ENCODE peak calls at places on chromosome 12, in five cellular contexts. One of them, this sample, is unnamed.

GRCh38 chr12:85559534-85559933 is 276.7 kb downstream of the RASSF9 start:
- DNase-seq in CD4-positive, alpha-beta memory T cell: no peak
- DNase-seq in stimulated activated effector memory CD8-positive, alpha-beta T cell treated with anti-CD3 and anti-CD28 coated beads, Interleukin-12 subunit alpha, Interleukin-12 subunit beta, amount 100 ng/mL, for 72 hours: no peak
- DNase-seq in lower lobe of right lung: no peak
- DNase-seq in NCI-H748 treated with DMSO at 0.1 percent for 48 hours: no peak
- DNase-seq in this sample: no peak

GRCh38 chr12:95177201-95177768 is 40.0 kb downstream of the FGD6 start:
- DNase-seq in lower lobe of right lung: no peak
- DNase-seq in NCI-H748 treated with DMSO at 0.1 percent for 48 hours: no peak
- DNase-seq in stimulated activated effector memory CD8-positive, alpha-beta T cell treated with anti-CD3 and anti-CD28 coated beads, Interleukin-12 subunit alpha, Interleukin-12 subunit beta, amount 100 ng/mL, for 72 hours: no peak
- DNase-seq in CD4-positive, alpha-beta memory T cell: no peak
- DNase-seq in this sample: no peak

GRCh38 chr12:6157482-6157881 is 33.0 kb upstream of the VWF start:
- DNase-seq in CD4-positive, alpha-beta memory T cell: no peak
- DNase-seq in NCI-H748 treated with DMSO at 0.1 percent for 48 hours: no peak
- DNase-seq in stimulated activated effector memory CD8-positive, alpha-beta T cell treated with anti-CD3 and anti-CD28 coated beads, Interleukin-12 subunit alpha, Interleukin-12 subunit beta, amount 100 ng/mL, for 72 hours: no peak
- DNase-seq in lower lobe of right lung: no peak
- DNase-seq in this sample: no peak

GRCh38 chr12:9907769-9908168 is 24.4 kb downstream of the CLEC2A start:
- DNase-seq in NCI-H748 treated with DMSO at 0.1 percent for 48 hours: no peak
- DNase-seq in CD4-positive, alpha-beta memory T cell: no peak
- DNase-seq in stimulated activated effector memory CD8-positive, alpha-beta T cell treated with anti-CD3 and anti-CD28 coated beads, Interleukin-12 subunit alpha, Interleukin-12 subunit beta, amount 100 ng/mL, for 72 hours: no peak
- DNase-seq in lower lobe of right lung: no peak
- DNase-seq in this sample: no peak

GRCh38 chr12:124347335-124347734 is 52.4 kb downstream of the RFLNA start:
- DNase-seq in stimulated activated effector memory CD8-positive, alpha-beta T cell treated with anti-CD3 and anti-CD28 coated beads, Interleukin-12 subunit alpha, Interleukin-12 subunit beta, amount 100 ng/mL, for 72 hours: no peak
- DNase-seq in NCI-H748 treated with DMSO at 0.1 percent for 48 hours: no peak
- DNase-seq in lower lobe of right lung: no peak
- DNase-seq in CD4-positive, alpha-beta memory T cell: no peak
- DNase-seq in this sample: no peak

GRCh38 chr12:54300732-54301427 is at the start of gene NFE2:
- DNase-seq in stimulated activated effector memory CD8-positive, alpha-beta T cell treated with anti-CD3 and anti-CD28 coated beads, Interleukin-12 subunit alpha, Interleukin-12 subunit beta, amount 100 ng/mL, for 72 hours: no peak
- DNase-seq in CD4-positive, alpha-beta memory T cell: peak
- DNase-seq in NCI-H748 treated with DMSO at 0.1 percent for 48 hours: peak
- DNase-seq in lower lobe of right lung: peak
- DNase-seq in this sample: peak

GRCh38 chr12:105547786-105548185 is 217.3 kb downstream of the C12orf75 start:
- DNase-seq in NCI-H748 treated with DMSO at 0.1 percent for 48 hours: no peak
- DNase-seq in lower lobe of right lung: no peak
- DNase-seq in CD4-positive, alpha-beta memory T cell: no peak
- DNase-seq in stimulated activated effector memory CD8-positive, alpha-beta T cell treated with anti-CD3 and anti-CD28 coated beads, Interleukin-12 subunit alpha, Interleukin-12 subunit beta, amount 100 ng/mL, for 72 hours: no peak
- DNase-seq in this sample: no peak

GRCh38 chr12:3611853-3612703 is 121.1 kb downstream of the PRMT8 start:
- DNase-seq in CD4-positive, alpha-beta memory T cell: no peak
- DNase-seq in lower lobe of right lung: no peak
- DNase-seq in NCI-H748 treated with DMSO at 0.1 percent for 48 hours: no peak
- DNase-seq in stimulated activated effector memory CD8-positive, alpha-beta T cell treated with anti-CD3 and anti-CD28 coated beads, Interleukin-12 subunit alpha, Interleukin-12 subunit beta, amount 100 ng/mL, for 72 hours: no peak
- DNase-seq in this sample: peak

GRCh38 chr12:66319266-66319954 is 17.1 kb downstream of the HELB start:
- DNase-seq in CD4-positive, alpha-beta memory T cell: no peak
- DNase-seq in stimulated activated effector memory CD8-positive, alpha-beta T cell treated with anti-CD3 and anti-CD28 coated beads, Interleukin-12 subunit alpha, Interleukin-12 subunit beta, amount 100 ng/mL, for 72 hours: no peak
- DNase-seq in NCI-H748 treated with DMSO at 0.1 percent for 48 hours: no peak
- DNase-seq in lower lobe of right lung: no peak
- DNase-seq in this sample: no peak

GRCh38 chr12:96503971-96504370 is 14.6 kb downstream of the CFAP54 start:
- DNase-seq in CD4-positive, alpha-beta memory T cell: no peak
- DNase-seq in lower lobe of right lung: no peak
- DNase-seq in NCI-H748 treated with DMSO at 0.1 percent for 48 hours: no peak
- DNase-seq in stimulated activated effector memory CD8-positive, alpha-beta T cell treated with anti-CD3 and anti-CD28 coated beads, Interleukin-12 subunit alpha, Interleukin-12 subunit beta, amount 100 ng/mL, for 72 hours: no peak
- DNase-seq in this sample: no peak

GRCh38 chr12:54364413-54364812 is at the start of gene GPR84:
- DNase-seq in stimulated activated effector memory CD8-positive, alpha-beta T cell treated with anti-CD3 and anti-CD28 coated beads, Interleukin-12 subunit alpha, Interleukin-12 subunit beta, amount 100 ng/mL, for 72 hours: peak
- DNase-seq in lower lobe of right lung: no peak
- DNase-seq in NCI-H748 treated with DMSO at 0.1 percent for 48 hours: no peak
- DNase-seq in CD4-positive, alpha-beta memory T cell: no peak
- DNase-seq in this sample: no peak

GRCh38 chr12:62078020-62078419 is 182.2 kb upstream of the USP15 start:
- DNase-seq in lower lobe of right lung: no peak
- DNase-seq in stimulated activated effector memory CD8-positive, alpha-beta T cell treated with anti-CD3 and anti-CD28 coated beads, Interleukin-12 subunit alpha, Interleukin-12 subunit beta, amount 100 ng/mL, for 72 hours: no peak
- DNase-seq in CD4-positive, alpha-beta memory T cell: no peak
- DNase-seq in NCI-H748 treated with DMSO at 0.1 percent for 48 hours: no peak
- DNase-seq in this sample: no peak

GRCh38 chr12:124939428-124940142 is 25.1 kb upstream of the UBC start:
- DNase-seq in stimulated activated effector memory CD8-positive, alpha-beta T cell treated with anti-CD3 and anti-CD28 coated beads, Interleukin-12 subunit alpha, Interleukin-12 subunit beta, amount 100 ng/mL, for 72 hours: peak
- DNase-seq in lower lobe of right lung: peak
- DNase-seq in NCI-H748 treated with DMSO at 0.1 percent for 48 hours: no peak
- DNase-seq in CD4-positive, alpha-beta memory T cell: peak
- DNase-seq in this sample: peak

GRCh38 chr12:25883026-25883928 is 75.2 kb upstream of the RASSF8 start:
- DNase-seq in NCI-H748 treated with DMSO at 0.1 percent for 48 hours: no peak
- DNase-seq in stimulated activated effector memory CD8-positive, alpha-beta T cell treated with anti-CD3 and anti-CD28 coated beads, Interleukin-12 subunit alpha, Interleukin-12 subunit beta, amount 100 ng/mL, for 72 hours: no peak
- DNase-seq in CD4-positive, alpha-beta memory T cell: no peak
- DNase-seq in lower lobe of right lung: no peak
- DNase-seq in this sample: no peak

GRCh38 chr12:27974735-27975221 is 2.2 kb upstream of the PTHLH start:
- DNase-seq in lower lobe of right lung: no peak
- DNase-seq in NCI-H748 treated with DMSO at 0.1 percent for 48 hours: no peak
- DNase-seq in CD4-positive, alpha-beta memory T cell: no peak
- DNase-seq in stimulated activated effector memory CD8-positive, alpha-beta T cell treated with anti-CD3 and anti-CD28 coated beads, Interleukin-12 subunit alpha, Interleukin-12 subunit beta, amount 100 ng/mL, for 72 hours: no peak
- DNase-seq in this sample: peak

GRCh38 chr12:125436686-125437085 is 371.5 kb downstream of the AACS start:
- DNase-seq in CD4-positive, alpha-beta memory T cell: no peak
- DNase-seq in lower lobe of right lung: no peak
- DNase-seq in stimulated activated effector memory CD8-positive, alpha-beta T cell treated with anti-CD3 and anti-CD28 coated beads, Interleukin-12 subunit alpha, Interleukin-12 subunit beta, amount 100 ng/mL, for 72 hours: no peak
- DNase-seq in NCI-H748 treated with DMSO at 0.1 percent for 48 hours: no peak
- DNase-seq in this sample: no peak

GRCh38 chr12:53782093-53782703 is 30.4 kb upstream of the CISTR start:
- DNase-seq in stimulated activated effector memory CD8-positive, alpha-beta T cell treated with anti-CD3 and anti-CD28 coated beads, Interleukin-12 subunit alpha, Interleukin-12 subunit beta, amount 100 ng/mL, for 72 hours: no peak
- DNase-seq in NCI-H748 treated with DMSO at 0.1 percent for 48 hours: no peak
- DNase-seq in lower lobe of right lung: no peak
- DNase-seq in CD4-positive, alpha-beta memory T cell: no peak
- DNase-seq in this sample: no peak

GRCh38 chr12:51922762-51923505 is 15.6 kb downstream of the ACVRL1 start:
- DNase-seq in CD4-positive, alpha-beta memory T cell: no peak
- DNase-seq in stimulated activated effector memory CD8-positive, alpha-beta T cell treated with anti-CD3 and anti-CD28 coated beads, Interleukin-12 subunit alpha, Interleukin-12 subunit beta, amount 100 ng/mL, for 72 hours: no peak
- DNase-seq in lower lobe of right lung: peak
- DNase-seq in NCI-H748 treated with DMSO at 0.1 percent for 48 hours: no peak
- DNase-seq in this sample: no peak

GRCh38 chr12:14952295-14952995 is 9.0 kb downstream of the ARHGDIB start:
- DNase-seq in CD4-positive, alpha-beta memory T cell: peak
- DNase-seq in stimulated activated effector memory CD8-positive, alpha-beta T cell treated with anti-CD3 and anti-CD28 coated beads, Interleukin-12 subunit alpha, Interleukin-12 subunit beta, amount 100 ng/mL, for 72 hours: no peak
- DNase-seq in NCI-H748 treated with DMSO at 0.1 percent for 48 hours: peak
- DNase-seq in lower lobe of right lung: no peak
- DNase-seq in this sample: no peak

GRCh38 chr12:20368653-20369163 is 371 bp downstream of the PDE3A start:
- DNase-seq in NCI-H748 treated with DMSO at 0.1 percent for 48 hours: no peak
- DNase-seq in CD4-positive, alpha-beta memory T cell: no peak
- DNase-seq in lower lobe of right lung: no peak
- DNase-seq in stimulated activated effector memory CD8-positive, alpha-beta T cell treated with anti-CD3 and anti-CD28 coated beads, Interleukin-12 subunit alpha, Interleukin-12 subunit beta, amount 100 ng/mL, for 72 hours: no peak
- DNase-seq in this sample: peak

This sample was measured in aorta.